ENCODE peak calls at places on chromosome 16, in ten cellular contexts. L is effector memory CD4-positive, alpha-beta T cell; P is transverse colon; A is suprapubic skin; F is ovary; H is left lung; G is A673; I is H9; S is vagina; V is AG04450. T is an unnamed sample.

GRCh38 chr16:63776437-63776836 is 1345.4 kb downstream of the CDH11 start:
- DNase-seq in P (no peak), F (no peak), S (no peak), I (no peak), H (no peak), G (no peak), L (no peak), V (no peak), A (no peak), T (no peak)

GRCh38 chr16:30721606-30722005 is 22.6 kb downstream of the SRCAP start:
- DNase-seq in G (no peak), A (no peak), L (no peak), S (no peak), P (no peak), H (no peak), V (no peak), I (no peak), F (no peak), T (no peak)

GRCh38 chr16:55297910-55298175 is 26.2 kb upstream of the IRX6 start:
- DNase-seq in H (no peak), V (no peak), G (no peak), F (no peak), L (no peak), P (no peak), S (no peak), I (no peak), A (no peak), T (no peak)

GRCh38 chr16:1784977-1785845 is 2.5 kb downstream of the NUBP2 start:
- DNase-seq in A (no peak), V (no peak), F (peak; percentile 26), G (no peak), I (peak; percentile 25), P (peak; percentile 7), H (peak; percentile 28), L (no peak), S (no peak), T (no peak)

GRCh38 chr16:30924797-30925645 is 1.6 kb downstream of the FBXL19 start:
- DNase-seq in L (no peak), P (peak; percentile 19), I (no peak), F (peak; percentile 50), S (no peak), A (no peak), V (no peak), G (no peak), H (no peak), T (no peak)

GRCh38 chr16:69328854-69329316 is 1.5 kb downstream of the PDF start:
- DNase-seq in L (no peak), P (no peak), I (no peak), F (no peak), S (no peak), H (no peak), G (peak; percentile 46), V (no peak), A (no peak), T (no peak)

GRCh38 chr16:13957197-13958078 is 37.5 kb downstream of the ERCC4 start:
- DNase-seq in I (no peak), G (peak; percentile 87), S (peak; percentile 94), V (peak; percentile 80), A (peak; percentile 86), L (no peak), P (peak; percentile 69), H (peak; percentile 83), F (peak; percentile 71), T (peak; percentile 64)

GRCh38 chr16:2473999-2474876 is 689 bp upstream of the TBC1D24 start:
- DNase-seq in F (peak; percentile 52), L (peak; percentile 38), V (no peak), A (no peak), H (no peak), S (no peak), I (peak; percentile 64), P (peak; percentile 62), G (peak; percentile 70), T (peak; percentile 58)

GRCh38 chr16:79962962-79963361 is 362.4 kb upstream of the MAF start:
- DNase-seq in H (no peak), P (no peak), G (no peak), V (no peak), F (no peak), A (no peak), L (no peak), S (no peak), I (no peak), T (no peak)

GRCh38 chr16:79965718-79966117 is 365.2 kb upstream of the MAF start:
- DNase-seq in S (no peak), V (no peak), G (no peak), F (no peak), H (no peak), I (no peak), L (no peak), A (no peak), P (no peak), T (no peak)

GRCh38 chr16:79966226-79966625 is 365.7 kb upstream of the MAF start:
- DNase-seq in L (no peak), H (no peak), A (no peak), V (no peak), F (no peak), S (no peak), P (no peak), I (no peak), G (no peak), T (no peak)

GRCh38 chr16:79969458-79969857 is 368.9 kb upstream of the MAF start:
- DNase-seq in G (no peak), F (no peak), P (no peak), S (no peak), H (no peak), A (no peak), I (no peak), V (no peak), L (no peak), T (no peak)

DNA sequence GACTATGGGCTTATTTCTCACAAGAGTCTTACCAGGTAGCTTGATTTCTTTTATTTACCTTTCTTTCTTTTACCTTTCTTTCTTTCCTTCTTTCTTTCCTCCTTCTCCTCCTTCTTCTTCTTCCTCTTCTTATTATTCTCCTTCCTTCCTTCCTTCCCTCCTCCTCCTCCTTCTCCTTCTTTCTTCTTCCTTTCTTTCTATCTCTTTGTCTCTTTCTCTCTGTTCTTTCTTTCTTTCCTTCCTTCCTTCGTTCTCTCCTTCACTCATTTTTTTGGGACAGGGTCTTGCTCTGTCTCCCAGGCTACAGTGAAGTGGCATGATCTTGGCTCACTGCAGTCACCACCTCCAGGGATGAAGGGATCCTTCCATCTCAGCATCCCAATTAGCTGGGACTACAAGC is 363.6 kb upstream of the MAF start:
- DNase-seq in S (no peak), H (no peak), I (no peak), A (no peak), L (no peak), P (no peak), V (no peak), G (no peak), F (no peak), T (no peak)
- H3K27me3 ChIP-seq in S (no peaks in the 10 kb centered on the region), H (no peaks in the 10 kb centered on the region), I (no peaks in the 10 kb centered on the region), A (no peaks in the 10 kb centered on the region), L (no peaks in the 10 kb centered on the region), P (no peaks in the 10 kb centered on the region), V (no peaks in the 10 kb centered on the region), G (no peaks in the 10 kb centered on the region), F (no peaks in the 10 kb centered on the region), T (no peaks in the 10 kb centered on the region)

DNA sequence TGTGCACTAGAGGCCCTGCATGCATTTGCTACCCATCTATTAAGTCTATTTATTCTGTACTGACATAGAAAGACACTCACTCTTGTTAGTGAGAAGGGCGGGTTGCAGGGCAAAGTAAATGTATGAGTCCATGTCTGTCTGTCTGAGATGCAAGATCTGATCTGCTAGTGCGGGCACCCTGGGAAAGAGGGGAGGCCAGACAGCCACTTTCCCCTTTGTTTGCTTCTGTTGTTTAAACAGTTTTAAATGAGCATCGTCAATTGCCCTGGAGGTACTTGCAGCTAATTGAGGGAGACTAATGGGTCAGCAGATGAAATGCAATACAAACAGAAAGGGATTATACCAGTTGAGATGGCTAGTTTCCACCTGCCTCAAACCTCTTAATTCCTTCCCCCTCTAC is 24.9 kb downstream of the SCNN1G start:
- DNase-seq in G (no peak), I (no peak), V (no peak), P (no peak), H (no peak), A (no peak), L (no peak), S (no peak), F (no peak), T (no peak)
- H3K27me3 ChIP-seq in G (no peaks in the 10 kb centered on the region), I (no peaks in the 10 kb centered on the region), V (peaks cover 2% of the 10 kb centered on the region), P (peaks cover 3% of the 10 kb centered on the region), H (no peaks in the 10 kb centered on the region), A (no peaks in the 10 kb centered on the region), L (peaks cover 3% of the 10 kb centered on the region), S (no peaks in the 10 kb centered on the region), F (no peaks in the 10 kb centered on the region), T (no peaks in the 10 kb centered on the region)

GRCh38 chr16:86777098-86777946 is 199.0 kb downstream of the FOXL1 start:
- DNase-seq in G (no peak), H (no peak), A (no peak), P (no peak), V (peak; percentile 24), F (no peak), L (no peak), S (no peak), I (no peak), T (no peak)

GRCh38 chr16:86772671-86773338 is 194.5 kb downstream of the FOXL1 start:
- DNase-seq in H (no peak), V (peak; percentile 7), L (no peak), A (no peak), G (peak; percentile 72), I (no peak), P (no peak), F (no peak), S (no peak), T (no peak)

GRCh38 chr16:86773339-86773715 is 195.0 kb downstream of the FOXL1 start:
- DNase-seq in I (no peak), P (no peak), V (no peak), S (no peak), A (no peak), H (no peak), G (no peak), F (no peak), L (no peak), T (no peak)

GRCh38 chr16:86775401-86775985 is 197.1 kb downstream of the FOXL1 start:
- DNase-seq in L (no peak), G (peak; percentile 8), H (no peak), V (no peak), F (no peak), A (peak; percentile 57), S (no peak), I (no peak), P (no peak), T (no peak)

GRCh38 chr16:86774931-86775330 is 196.6 kb downstream of the FOXL1 start:
- DNase-seq in L (no peak), P (no peak), G (no peak), I (no peak), F (no peak), A (peak; percentile 65), H (no peak), S (no peak), V (no peak), T (no peak)
- H3K27me3 ChIP-seq in L (no peaks in the 10 kb centered on the region), P (peaks cover 26% of the 10 kb centered on the region), G (peaks cover 58% of the 10 kb centered on the region), I (no peaks in the 10 kb centered on the region), F (no peaks in the 10 kb centered on the region), A (peaks cover 38% of the 10 kb centered on the region), H (no peaks in the 10 kb centered on the region), S (no peaks in the 10 kb centered on the region), V (peaks cover 4% of the 10 kb centered on the region), T (no peaks in the 10 kb centered on the region)

DNA sequence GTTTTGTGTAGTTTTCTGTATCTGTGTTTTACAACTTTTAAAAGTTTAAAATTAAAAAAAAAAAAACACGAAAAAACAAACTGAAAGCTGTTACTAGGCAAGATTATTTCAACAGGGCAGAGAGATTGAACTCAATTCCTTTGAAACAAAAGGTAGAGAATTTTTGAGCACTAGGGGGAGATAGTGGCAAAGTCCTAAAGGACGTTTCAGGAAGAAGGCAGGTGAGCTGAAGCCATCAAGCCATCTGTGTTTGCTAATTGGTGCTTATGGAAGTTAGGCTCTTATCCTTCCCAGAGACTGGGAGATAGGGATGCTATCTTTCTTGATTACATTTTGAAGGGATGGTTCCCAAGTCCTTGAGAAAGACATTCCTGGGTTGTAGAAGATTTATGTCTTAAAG is 70.6 kb upstream of the CLEC3A start:
- DNase-seq in V (no peak), A (no peak), H (no peak), G (peak; percentile 7), I (no peak), S (no peak), P (no peak), L (no peak), F (no peak), T (no peak)
- H3K27me3 ChIP-seq in V (no peaks in the 10 kb centered on the region), A (peaks cover 10% of the 10 kb centered on the region), H (no peaks in the 10 kb centered on the region), G (no peaks in the 10 kb centered on the region), I (no peaks in the 10 kb centered on the region), S (no peaks in the 10 kb centered on the region), P (peaks cover 4% of the 10 kb centered on the region), L (no peaks in the 10 kb centered on the region), F (no peaks in the 10 kb centered on the region), T (no peaks in the 10 kb centered on the region)